ENCODE peak calls at places on chromosomes 11 and 22, in four cellular contexts. One of them, this sample, is unnamed. For H3K4me1, the result is how much of the 10 kb centered on the place peaks cover.

GRCh38 chr22:26360169-26360885 is 68.7 kb upstream of the ASPHD2 start:
- DNase-seq in mammary epithelial cell: peak
- DNase-seq in suprapubic skin: peak
- DNase-seq in endodermal cell: peak
- DNase-seq in this sample: peak

GRCh38 chr22:46083383-46084350 is 66.7 kb upstream of the PPARA start:
- DNase-seq in mammary epithelial cell: peak
- DNase-seq in suprapubic skin: peak
- DNase-seq in endodermal cell: no peak
- DNase-seq in this sample: no peak

GRCh38 chr11:68002943-68003845 is 703 bp downstream of the UNC93B1 start:
- DNase-seq in mammary epithelial cell: peak
- DNase-seq in suprapubic skin: peak
- DNase-seq in endodermal cell: peak
- DNase-seq in this sample: peak

GRCh38 chr11:34030386-34030785 is 21.1 kb upstream of the CAPRIN1 start:
- DNase-seq in mammary epithelial cell: peak
- DNase-seq in suprapubic skin: no peak
- DNase-seq in endodermal cell: no peak
- DNase-seq in this sample: no peak

GRCh38 chr22:38316340-38317236 is 645 bp downstream of the CSNK1E start:
- DNase-seq in mammary epithelial cell: peak
- DNase-seq in suprapubic skin: no peak
- DNase-seq in endodermal cell: peak
- DNase-seq in this sample: peak

GRCh38 chr11:60345489-60345888 is 18.4 kb downstream of the MS4A6E start:
- DNase-seq in mammary epithelial cell: no peak
- DNase-seq in suprapubic skin: no peak
- DNase-seq in endodermal cell: peak
- DNase-seq in this sample: peak

GRCh38 chr22:39452740-39453040 is 4.1 kb upstream of the MGAT3 start:
- DNase-seq in mammary epithelial cell: no peak
- DNase-seq in suprapubic skin: no peak
- DNase-seq in endodermal cell: no peak
- DNase-seq in this sample: no peak

GRCh38 chr11:33157103-33158027 is 3.9 kb downstream of the CSTF3 start:
- DNase-seq in mammary epithelial cell: peak
- DNase-seq in suprapubic skin: no peak
- DNase-seq in endodermal cell: no peak
- DNase-seq in this sample: no peak

GRCh38 chr11:85517272-85517671 is 109.9 kb downstream of the DLG2 start:
- DNase-seq in mammary epithelial cell: no peak
- DNase-seq in suprapubic skin: no peak
- DNase-seq in endodermal cell: no peak
- DNase-seq in this sample: no peak

GRCh38 chr11:27718853-27719574 is 18.8 kb upstream of the BDNF start:
- DNase-seq in mammary epithelial cell: no peak
- DNase-seq in suprapubic skin: no peak
- DNase-seq in endodermal cell: peak
- DNase-seq in this sample: peak

GRCh38 chr11:95517453-95517852 is 272.1 kb downstream of the FAM76B start:
- DNase-seq in mammary epithelial cell: no peak
- DNase-seq in suprapubic skin: no peak
- DNase-seq in endodermal cell: no peak
- DNase-seq in this sample: no peak

GRCh38 chr11:20156280-20156875 is 3.9 kb downstream of the DBX1 start:
- DNase-seq in mammary epithelial cell: no peak
- DNase-seq in suprapubic skin: no peak
- DNase-seq in endodermal cell: peak
- DNase-seq in this sample: no peak

GRCh38 chr22:49954991-49955580 is 5.5 kb upstream of the PIM3 start:
- DNase-seq in mammary epithelial cell: no peak
- DNase-seq in suprapubic skin: no peak
- DNase-seq in endodermal cell: no peak
- DNase-seq in this sample: peak

GRCh38 chr11:19598456-19598855 is 114.2 kb upstream of the NAV2 start:
- DNase-seq in mammary epithelial cell: no peak
- DNase-seq in suprapubic skin: no peak
- DNase-seq in endodermal cell: no peak
- DNase-seq in this sample: no peak

GRCh38 chr11:124751391-124751740 is 689 bp downstream of the VSIG2 start:
- DNase-seq in mammary epithelial cell: no peak
- DNase-seq in suprapubic skin: no peak
- DNase-seq in endodermal cell: peak
- DNase-seq in this sample: no peak

GRCh38 chr22:23166841-23167610 is 13.3 kb upstream of the BCR start:
- DNase-seq in mammary epithelial cell: no peak
- DNase-seq in suprapubic skin: no peak
- DNase-seq in endodermal cell: no peak
- DNase-seq in this sample: no peak

GRCh38 chr11:75593337-75593915 is 31.4 kb downstream of the SERPINH1 start:
- DNase-seq in mammary epithelial cell: no peak
- DNase-seq in suprapubic skin: no peak
- DNase-seq in endodermal cell: no peak
- DNase-seq in this sample: no peak

GRCh38 chr22:20243545-20244249 is 24.4 kb downstream of the RTN4R start:
- DNase-seq in mammary epithelial cell: peak
- DNase-seq in suprapubic skin: no peak
- DNase-seq in endodermal cell: peak
- DNase-seq in this sample: peak

GRCh38 chr11:120738516-120739046 is 227.0 kb downstream of the GRIK4 start:
- DNase-seq in mammary epithelial cell: no peak
- DNase-seq in suprapubic skin: no peak
- DNase-seq in endodermal cell: no peak
- DNase-seq in this sample: no peak

GRCh38 chr11:91248199-91248807 is 976.3 kb upstream of the FAT3 start:
- DNase-seq in mammary epithelial cell: peak
- DNase-seq in suprapubic skin: no peak
- DNase-seq in endodermal cell: peak
- DNase-seq in this sample: no peak

GRCh38 chr22:46758867-46759290 is 3.6 kb upstream of the TBC1D22A start:
- DNase-seq in mammary epithelial cell: peak
- DNase-seq in suprapubic skin: no peak
- DNase-seq in endodermal cell: peak
- DNase-seq in this sample: peak

GRCh38 chr11:67345949-67346819 is 7.2 kb downstream of the POLD4 start:
- DNase-seq in mammary epithelial cell: peak
- DNase-seq in suprapubic skin: no peak
- DNase-seq in endodermal cell: peak
- DNase-seq in this sample: peak

GRCh38 chr11:12137938-12138731 is 27.7 kb downstream of the MICAL2 start:
- DNase-seq in mammary epithelial cell: peak
- DNase-seq in suprapubic skin: no peak
- DNase-seq in endodermal cell: no peak
- DNase-seq in this sample: peak

GRCh38 chr11:12134239-12134590 is 23.8 kb downstream of the MICAL2 start:
- DNase-seq in mammary epithelial cell: no peak
- DNase-seq in suprapubic skin: no peak
- DNase-seq in endodermal cell: no peak
- DNase-seq in this sample: no peak

GRCh38 chr11:12139144-12139881 is 28.9 kb downstream of the MICAL2 start:
- DNase-seq in mammary epithelial cell: no peak
- DNase-seq in suprapubic skin: no peak
- DNase-seq in endodermal cell: no peak
- DNase-seq in this sample: peak

GRCh38 chr11:12135185-12135584 is 24.8 kb downstream of the MICAL2 start:
- DNase-seq in mammary epithelial cell: no peak
- DNase-seq in suprapubic skin: no peak
- DNase-seq in endodermal cell: no peak
- DNase-seq in this sample: no peak

GRCh38 chr11:12137005-12137690 is 26.8 kb downstream of the MICAL2 start:
- DNase-seq in mammary epithelial cell: peak
- DNase-seq in suprapubic skin: peak
- DNase-seq in endodermal cell: no peak
- DNase-seq in this sample: no peak
- H3K4me1 ChIP-seq in mammary epithelial cell: half or more
- H3K4me1 ChIP-seq in suprapubic skin: half or more
- H3K4me1 ChIP-seq in endodermal cell: under half
- H3K4me1 ChIP-seq in this sample: half or more

GRCh38 chr11:43735115-43735514 is 54.6 kb downstream of the HSD17B12 start:
- DNase-seq in mammary epithelial cell: no peak
- DNase-seq in suprapubic skin: no peak
- DNase-seq in endodermal cell: no peak
- DNase-seq in this sample: no peak

GRCh38 chr11:43738600-43739409 is 58.3 kb downstream of the HSD17B12 start:
- DNase-seq in mammary epithelial cell: peak
- DNase-seq in suprapubic skin: no peak
- DNase-seq in endodermal cell: no peak
- DNase-seq in this sample: peak

GRCh38 chr11:43737194-43737575 is 56.6 kb downstream of the HSD17B12 start:
- DNase-seq in mammary epithelial cell: no peak
- DNase-seq in suprapubic skin: no peak
- DNase-seq in endodermal cell: no peak
- DNase-seq in this sample: no peak

GRCh38 chr11:43735931-43736330 is 55.4 kb downstream of the HSD17B12 start:
- DNase-seq in mammary epithelial cell: peak
- DNase-seq in suprapubic skin: no peak
- DNase-seq in endodermal cell: no peak
- DNase-seq in this sample: no peak

GRCh38 chr11:43736502-43737193 is 56.1 kb downstream of the HSD17B12 start:
- DNase-seq in mammary epithelial cell: peak
- DNase-seq in suprapubic skin: no peak
- DNase-seq in endodermal cell: no peak
- DNase-seq in this sample: no peak
- H3K27ac ChIP-seq in mammary epithelial cell: peak
- H3K27ac ChIP-seq in suprapubic skin: no peak
- H3K27ac ChIP-seq in endodermal cell: peak
- H3K27ac ChIP-seq in this sample: peak

GRCh38 chr11:47213985-47214564 is 699 bp upstream of the DDB2 start:
- DNase-seq in mammary epithelial cell: peak
- DNase-seq in suprapubic skin: peak
- DNase-seq in endodermal cell: peak
- DNase-seq in this sample: peak

GRCh38 chr11:47216141-47216798 is 1.5 kb downstream of the DDB2 start:
- DNase-seq in mammary epithelial cell: peak
- DNase-seq in suprapubic skin: no peak
- DNase-seq in endodermal cell: peak
- DNase-seq in this sample: peak

GRCh38 chr11:47208628-47209027 is 6.1 kb upstream of the DDB2 start:
- DNase-seq in mammary epithelial cell: no peak
- DNase-seq in suprapubic skin: no peak
- DNase-seq in endodermal cell: no peak
- DNase-seq in this sample: no peak

GRCh38 chr11:47215366-47215925 is 672 bp downstream of the DDB2 start:
- DNase-seq in mammary epithelial cell: peak
- DNase-seq in suprapubic skin: no peak
- DNase-seq in endodermal cell: no peak
- DNase-seq in this sample: no peak

GRCh38 chr11:47212938-47213337 is 1.8 kb upstream of the DDB2 start:
- DNase-seq in mammary epithelial cell: no peak
- DNase-seq in suprapubic skin: no peak
- DNase-seq in endodermal cell: no peak
- DNase-seq in this sample: no peak
- H3K4me1 ChIP-seq in mammary epithelial cell: under half
- H3K4me1 ChIP-seq in suprapubic skin: under half
- H3K4me1 ChIP-seq in endodermal cell: under half
- H3K4me1 ChIP-seq in this sample: under half

DNA sequence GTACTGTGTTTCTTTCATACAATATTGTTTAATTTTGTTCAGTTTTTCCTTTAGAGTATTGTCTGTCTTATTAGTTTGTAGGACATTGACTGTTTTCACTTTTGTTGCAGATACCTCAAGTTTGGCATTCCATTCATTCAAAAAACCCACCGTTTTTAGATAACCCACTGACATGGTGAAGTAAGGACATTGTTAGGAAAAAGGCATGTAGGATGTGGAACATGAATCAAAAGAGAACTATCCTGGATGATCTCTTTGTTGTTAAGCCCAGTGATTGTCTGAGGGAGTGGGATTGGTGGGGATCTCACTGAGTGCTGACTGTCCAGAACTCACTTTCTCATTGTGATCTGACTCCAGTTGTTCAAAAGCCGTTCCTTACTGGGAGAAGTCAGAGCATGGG is 119.3 kb downstream of the TEAD1 start:
- DNase-seq in mammary epithelial cell: no peak
- DNase-seq in suprapubic skin: no peak
- DNase-seq in endodermal cell: no peak
- DNase-seq in this sample: no peak
- H3K27ac ChIP-seq in mammary epithelial cell: no peak
- H3K27ac ChIP-seq in suprapubic skin: no peak
- H3K27ac ChIP-seq in endodermal cell: no peak
- H3K27ac ChIP-seq in this sample: no peak

GRCh38 chr11:1486054-1486825 is at the start of gene MOB2:
- DNase-seq in mammary epithelial cell: no peak
- DNase-seq in suprapubic skin: peak
- DNase-seq in endodermal cell: no peak
- DNase-seq in this sample: peak
- H3K4me1 ChIP-seq in mammary epithelial cell: under half
- H3K4me1 ChIP-seq in suprapubic skin: half or more
- H3K4me1 ChIP-seq in endodermal cell: under half
- H3K4me1 ChIP-seq in this sample: half or more

DNA sequence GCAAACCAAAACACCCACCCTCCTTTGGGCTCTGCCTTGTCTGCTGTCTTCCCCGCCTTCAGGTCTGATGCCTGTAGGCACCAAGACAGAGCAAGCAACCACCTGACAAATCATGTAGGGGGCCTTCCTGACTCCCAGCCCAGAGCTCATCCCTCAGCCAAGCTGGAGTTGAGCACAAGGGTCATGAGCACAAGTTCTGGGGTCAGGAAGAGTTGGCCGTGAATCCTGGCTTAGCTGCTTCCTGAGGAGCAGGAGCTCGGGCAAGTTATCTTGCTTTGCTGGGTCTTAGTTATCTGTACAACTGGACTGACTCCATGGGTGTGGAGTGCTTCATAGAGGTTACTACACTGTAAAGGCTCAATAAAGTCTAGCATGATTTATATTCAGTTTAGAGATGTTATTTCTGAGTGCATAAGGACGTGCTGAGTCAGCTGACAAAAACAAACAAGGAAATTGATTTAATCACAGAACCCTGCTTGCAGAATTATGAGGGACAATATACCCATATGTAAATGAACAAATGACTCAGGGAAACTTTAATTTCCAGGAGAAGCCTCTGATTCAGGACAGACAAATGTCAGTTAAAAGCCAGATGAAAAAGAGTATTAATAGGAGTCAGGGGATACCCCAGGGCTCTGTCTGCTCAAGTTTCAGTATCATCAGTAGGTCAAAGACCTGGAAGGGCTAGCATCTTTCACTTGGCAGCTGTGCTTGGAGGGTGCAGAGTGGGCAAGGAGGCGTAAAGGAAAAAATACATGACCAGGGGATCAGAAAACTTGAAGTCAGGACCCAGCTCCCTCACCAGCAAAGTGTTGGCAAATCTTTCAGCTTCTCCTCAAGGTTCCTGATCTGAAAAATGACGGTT is 15.1 kb upstream of the APOA1 start:
- DNase-seq in mammary epithelial cell: peak
- DNase-seq in suprapubic skin: no peak
- DNase-seq in endodermal cell: no peak
- DNase-seq in this sample: no peak
- H3K27ac ChIP-seq in mammary epithelial cell: peak
- H3K27ac ChIP-seq in suprapubic skin: peak
- H3K27ac ChIP-seq in endodermal cell: no peak
- H3K27ac ChIP-seq in this sample: peak